ENCODE peak calls at places on chromosomes 13 and 19, in eight cellular contexts. One of them, this sample, is unnamed.

GRCh38 chr13:113229791-113230190 is 20.4 kb downstream of the CUL4A start:
- DNase-seq in ascending aorta: no peak
- DNase-seq in fibroblast of lung: no peak
- DNase-seq in ovary: no peak
- DNase-seq in gastrocnemius medialis: no peak
- DNase-seq in SK-N-SH: no peak
- DNase-seq in A549: no peak
- DNase-seq in upper lobe of right lung: no peak
- DNase-seq in this sample: no peak

GRCh38 chr19:55549500-55550320 is 4.4 kb upstream of the SBK3 start:
- DNase-seq in ascending aorta: no peak
- DNase-seq in fibroblast of lung: peak
- DNase-seq in ovary: no peak
- DNase-seq in gastrocnemius medialis: peak
- DNase-seq in SK-N-SH: no peak
- DNase-seq in A549: peak
- DNase-seq in upper lobe of right lung: no peak
- DNase-seq in this sample: peak

GRCh38 chr19:3119782-3120380 is 16.0 kb upstream of the GNA15 start:
- DNase-seq in ascending aorta: no peak
- DNase-seq in fibroblast of lung: no peak
- DNase-seq in ovary: no peak
- DNase-seq in gastrocnemius medialis: no peak
- DNase-seq in SK-N-SH: no peak
- DNase-seq in A549: no peak
- DNase-seq in upper lobe of right lung: no peak
- DNase-seq in this sample: peak

GRCh38 chr19:36169084-36169760 is 17.0 kb upstream of the COX7A1 start:
- DNase-seq in ascending aorta: no peak
- DNase-seq in fibroblast of lung: no peak
- DNase-seq in ovary: no peak
- DNase-seq in gastrocnemius medialis: peak
- DNase-seq in SK-N-SH: no peak
- DNase-seq in A549: no peak
- DNase-seq in upper lobe of right lung: no peak
- DNase-seq in this sample: no peak

GRCh38 chr19:39951065-39951650 is 16.7 kb upstream of the FCGBP start:
- DNase-seq in ascending aorta: no peak
- DNase-seq in fibroblast of lung: no peak
- DNase-seq in ovary: no peak
- DNase-seq in gastrocnemius medialis: no peak
- DNase-seq in SK-N-SH: no peak
- DNase-seq in A549: no peak
- DNase-seq in upper lobe of right lung: no peak
- DNase-seq in this sample: no peak

GRCh38 chr19:13888281-13888680 is 11.3 kb downstream of the NANOS3 start:
- DNase-seq in ascending aorta: no peak
- DNase-seq in fibroblast of lung: no peak
- DNase-seq in ovary: no peak
- DNase-seq in gastrocnemius medialis: no peak
- DNase-seq in SK-N-SH: no peak
- DNase-seq in A549: no peak
- DNase-seq in upper lobe of right lung: no peak
- DNase-seq in this sample: no peak

GRCh38 chr19:33301011-33301899 is 1.1 kb downstream of the CEBPA start:
- DNase-seq in ascending aorta: no peak
- DNase-seq in fibroblast of lung: no peak
- DNase-seq in ovary: peak
- DNase-seq in gastrocnemius medialis: peak
- DNase-seq in SK-N-SH: peak
- DNase-seq in A549: no peak
- DNase-seq in upper lobe of right lung: no peak
- DNase-seq in this sample: peak

GRCh38 chr19:17332677-17333581 is 1.7 kb downstream of the ANO8 start:
- DNase-seq in ascending aorta: no peak
- DNase-seq in fibroblast of lung: peak
- DNase-seq in ovary: no peak
- DNase-seq in gastrocnemius medialis: peak
- DNase-seq in SK-N-SH: peak
- DNase-seq in A549: peak
- DNase-seq in upper lobe of right lung: no peak
- DNase-seq in this sample: no peak

GRCh38 chr19:861756-862528 is 2.5 kb downstream of the CFD start:
- DNase-seq in ascending aorta: no peak
- DNase-seq in fibroblast of lung: no peak
- DNase-seq in ovary: peak
- DNase-seq in gastrocnemius medialis: no peak
- DNase-seq in SK-N-SH: peak
- DNase-seq in A549: no peak
- DNase-seq in upper lobe of right lung: peak
- DNase-seq in this sample: no peak

GRCh38 chr13:39603424-39603947 is 493 bp upstream of the LHFPL6 start:
- DNase-seq in ascending aorta: no peak
- DNase-seq in fibroblast of lung: peak
- DNase-seq in ovary: peak
- DNase-seq in gastrocnemius medialis: peak
- DNase-seq in SK-N-SH: peak
- DNase-seq in A549: peak
- DNase-seq in upper lobe of right lung: no peak
- DNase-seq in this sample: no peak

GRCh38 chr13:95564948-95565347 is 12.4 kb downstream of the CLDN10 start:
- DNase-seq in ascending aorta: no peak
- DNase-seq in fibroblast of lung: peak
- DNase-seq in ovary: no peak
- DNase-seq in gastrocnemius medialis: no peak
- DNase-seq in SK-N-SH: no peak
- DNase-seq in A549: no peak
- DNase-seq in upper lobe of right lung: no peak
- DNase-seq in this sample: no peak

GRCh38 chr13:85148009-85148408 is 651.2 kb downstream of the SLITRK6 start:
- DNase-seq in ascending aorta: no peak
- DNase-seq in fibroblast of lung: peak
- DNase-seq in ovary: no peak
- DNase-seq in gastrocnemius medialis: no peak
- DNase-seq in SK-N-SH: no peak
- DNase-seq in A549: no peak
- DNase-seq in upper lobe of right lung: no peak
- DNase-seq in this sample: no peak

GRCh38 chr13:92172191-92172590 is 773.8 kb downstream of the GPC5 start:
- DNase-seq in ascending aorta: no peak
- DNase-seq in fibroblast of lung: peak
- DNase-seq in ovary: no peak
- DNase-seq in gastrocnemius medialis: no peak
- DNase-seq in SK-N-SH: no peak
- DNase-seq in A549: no peak
- DNase-seq in upper lobe of right lung: no peak
- DNase-seq in this sample: no peak

GRCh38 chr19:55648657-55649578 is 906 bp downstream of the CCDC106 start:
- DNase-seq in ascending aorta: no peak
- DNase-seq in fibroblast of lung: no peak
- DNase-seq in ovary: peak
- DNase-seq in gastrocnemius medialis: no peak
- DNase-seq in SK-N-SH: peak
- DNase-seq in A549: no peak
- DNase-seq in upper lobe of right lung: no peak
- DNase-seq in this sample: peak

GRCh38 chr19:9877775-9878510 is 42.8 kb downstream of the PIN1 start:
- DNase-seq in ascending aorta: no peak
- DNase-seq in fibroblast of lung: peak
- DNase-seq in ovary: no peak
- DNase-seq in gastrocnemius medialis: no peak
- DNase-seq in SK-N-SH: no peak
- DNase-seq in A549: no peak
- DNase-seq in upper lobe of right lung: no peak
- DNase-seq in this sample: no peak

GRCh38 chr13:85935868-85936467 is 136.7 kb upstream of the SLITRK6 start:
- DNase-seq in ascending aorta: no peak
- DNase-seq in fibroblast of lung: no peak
- DNase-seq in ovary: no peak
- DNase-seq in gastrocnemius medialis: no peak
- DNase-seq in SK-N-SH: no peak
- DNase-seq in A549: no peak
- DNase-seq in upper lobe of right lung: no peak
- DNase-seq in this sample: no peak

GRCh38 chr19:35468637-35469036 is 20.6 kb downstream of the FFAR2 start:
- DNase-seq in ascending aorta: no peak
- DNase-seq in fibroblast of lung: no peak
- DNase-seq in ovary: peak
- DNase-seq in gastrocnemius medialis: no peak
- DNase-seq in SK-N-SH: peak
- DNase-seq in A549: peak
- DNase-seq in upper lobe of right lung: peak
- DNase-seq in this sample: no peak

GRCh38 chr19:51788936-51789795 is 5.8 kb upstream of the FPR3 start:
- DNase-seq in ascending aorta: no peak
- DNase-seq in fibroblast of lung: no peak
- DNase-seq in ovary: no peak
- DNase-seq in gastrocnemius medialis: no peak
- DNase-seq in SK-N-SH: no peak
- DNase-seq in A549: no peak
- DNase-seq in upper lobe of right lung: no peak
- DNase-seq in this sample: no peak

GRCh38 chr19:28468701-28469459 is 744.1 kb downstream of the UQCRFS1 start:
- DNase-seq in ascending aorta: no peak
- DNase-seq in fibroblast of lung: peak
- DNase-seq in ovary: no peak
- DNase-seq in gastrocnemius medialis: peak
- DNase-seq in SK-N-SH: no peak
- DNase-seq in A549: no peak
- DNase-seq in upper lobe of right lung: no peak
- DNase-seq in this sample: no peak

GRCh38 chr13:61908906-61909305 is 493.3 kb upstream of the PCDH20 start:
- DNase-seq in ascending aorta: no peak
- DNase-seq in fibroblast of lung: no peak
- DNase-seq in ovary: no peak
- DNase-seq in gastrocnemius medialis: no peak
- DNase-seq in SK-N-SH: no peak
- DNase-seq in A549: no peak
- DNase-seq in upper lobe of right lung: no peak
- DNase-seq in this sample: no peak

GRCh38 chr19:50458396-50459066 is 17.8 kb upstream of the EMC10 start:
- DNase-seq in ascending aorta: no peak
- DNase-seq in fibroblast of lung: no peak
- DNase-seq in ovary: no peak
- DNase-seq in gastrocnemius medialis: no peak
- DNase-seq in SK-N-SH: no peak
- DNase-seq in A549: no peak
- DNase-seq in upper lobe of right lung: no peak
- DNase-seq in this sample: no peak

GRCh38 chr19:50459638-50460037 is 16.7 kb upstream of the EMC10 start:
- DNase-seq in ascending aorta: no peak
- DNase-seq in fibroblast of lung: no peak
- DNase-seq in ovary: no peak
- DNase-seq in gastrocnemius medialis: no peak
- DNase-seq in SK-N-SH: no peak
- DNase-seq in A549: no peak
- DNase-seq in upper lobe of right lung: no peak
- DNase-seq in this sample: no peak

GRCh38 chr19:50459067-50459456 is 17.2 kb upstream of the EMC10 start:
- DNase-seq in ascending aorta: no peak
- DNase-seq in fibroblast of lung: no peak
- DNase-seq in ovary: no peak
- DNase-seq in gastrocnemius medialis: no peak
- DNase-seq in SK-N-SH: no peak
- DNase-seq in A549: no peak
- DNase-seq in upper lobe of right lung: no peak
- DNase-seq in this sample: no peak

GRCh38 chr19:50461066-50461875 is 15.0 kb upstream of the EMC10 start:
- DNase-seq in ascending aorta: no peak
- DNase-seq in fibroblast of lung: peak
- DNase-seq in ovary: peak
- DNase-seq in gastrocnemius medialis: peak
- DNase-seq in SK-N-SH: peak
- DNase-seq in A549: peak
- DNase-seq in upper lobe of right lung: peak
- DNase-seq in this sample: peak

DNA sequence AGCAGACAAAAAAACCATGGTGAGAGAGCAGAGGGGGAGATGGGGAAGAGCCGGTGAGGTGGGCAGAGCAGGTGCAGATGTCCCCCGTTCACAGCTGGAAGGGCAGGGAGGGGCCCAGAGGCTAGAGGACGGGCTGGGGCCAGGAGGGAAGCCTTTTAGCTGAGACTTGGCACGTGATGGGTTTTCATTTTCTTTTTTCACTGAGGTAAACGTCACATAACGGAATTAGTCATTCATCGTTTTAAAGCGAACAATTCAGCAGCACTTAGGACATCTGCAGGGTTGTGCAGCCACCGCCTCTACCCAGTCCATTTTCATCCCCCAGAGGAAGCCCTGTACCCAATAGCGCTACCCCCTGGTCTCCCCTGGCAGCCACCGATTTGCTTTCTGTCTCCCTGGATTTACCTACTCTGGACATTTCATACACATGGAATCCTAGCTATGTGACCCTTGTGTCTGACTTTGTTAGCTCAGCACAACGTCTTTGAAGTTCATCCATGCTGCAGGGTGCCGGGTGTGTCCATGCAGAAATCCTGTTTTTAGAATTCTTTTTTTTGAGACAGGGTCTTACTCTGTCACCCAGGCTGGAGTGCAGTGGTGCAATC is 16.0 kb upstream of the EMC10 start:
- DNase-seq in ascending aorta: no peak
- DNase-seq in fibroblast of lung: peak
- DNase-seq in ovary: no peak
- DNase-seq in gastrocnemius medialis: no peak
- DNase-seq in SK-N-SH: no peak
- DNase-seq in A549: peak
- DNase-seq in upper lobe of right lung: no peak
- DNase-seq in this sample: no peak
- TF ChIP-seq CTCF in ascending aorta: no peak
- TF ChIP-seq CTCF in fibroblast of lung: peak
- TF ChIP-seq CTCF in ovary: no peak
- TF ChIP-seq CTCF in gastrocnemius medialis: no peak
- TF ChIP-seq CTCF in SK-N-SH: no peak
- TF ChIP-seq CTCF in A549: no peak
- TF ChIP-seq CTCF in upper lobe of right lung: no peak
- TF ChIP-seq CTCF in this sample: no peak

GRCh38 chr19:4208385-4209094 is 20.8 kb upstream of the EBI3 start:
- DNase-seq in ascending aorta: no peak
- DNase-seq in fibroblast of lung: peak
- DNase-seq in ovary: no peak
- DNase-seq in gastrocnemius medialis: no peak
- DNase-seq in SK-N-SH: peak
- DNase-seq in A549: peak
- DNase-seq in upper lobe of right lung: no peak
- DNase-seq in this sample: no peak
- TF ChIP-seq CTCF in ascending aorta: no peak
- TF ChIP-seq CTCF in fibroblast of lung: peak
- TF ChIP-seq CTCF in ovary: no peak
- TF ChIP-seq CTCF in gastrocnemius medialis: peak
- TF ChIP-seq CTCF in SK-N-SH: peak
- TF ChIP-seq CTCF in A549: peak
- TF ChIP-seq CTCF in upper lobe of right lung: no peak
- TF ChIP-seq CTCF in this sample: peak

GRCh38 chr19:5823579-5824281 is 15.8 kb downstream of the FUT6 start:
- DNase-seq in ascending aorta: no peak
- DNase-seq in fibroblast of lung: no peak
- DNase-seq in ovary: no peak
- DNase-seq in gastrocnemius medialis: no peak
- DNase-seq in SK-N-SH: peak
- DNase-seq in A549: peak
- DNase-seq in upper lobe of right lung: peak
- DNase-seq in this sample: no peak
- TF ChIP-seq CTCF in ascending aorta: no peak
- TF ChIP-seq CTCF in fibroblast of lung: no peak
- TF ChIP-seq CTCF in ovary: no peak
- TF ChIP-seq CTCF in gastrocnemius medialis: no peak
- TF ChIP-seq CTCF in SK-N-SH: peak
- TF ChIP-seq CTCF in A549: peak
- TF ChIP-seq CTCF in upper lobe of right lung: no peak
- TF ChIP-seq CTCF in this sample: no peak

GRCh38 chr19:48681127-48681470 is 8.3 kb upstream of the NTN5 start:
- DNase-seq in ascending aorta: no peak
- DNase-seq in fibroblast of lung: peak
- DNase-seq in ovary: no peak
- DNase-seq in gastrocnemius medialis: no peak
- DNase-seq in SK-N-SH: no peak
- DNase-seq in A549: no peak
- DNase-seq in upper lobe of right lung: no peak
- DNase-seq in this sample: no peak
- TF ChIP-seq CTCF in ascending aorta: no peak
- TF ChIP-seq CTCF in fibroblast of lung: no peak
- TF ChIP-seq CTCF in ovary: no peak
- TF ChIP-seq CTCF in gastrocnemius medialis: no peak
- TF ChIP-seq CTCF in SK-N-SH: no peak
- TF ChIP-seq CTCF in A549: no peak
- TF ChIP-seq CTCF in upper lobe of right lung: no peak
- TF ChIP-seq CTCF in this sample: no peak